ENCODE peak calls at places on chromosome 20, in eight cellular contexts. A, P, Q, G, T, U, B and Y are unnamed samples.

GRCh38 chr20:32278199-32278643 is 770 bp downstream of the KIF3B start:
- DNase-seq in A (no peak), P (no peak), Q (no peak), G (no peak), T (no peak), U (no peak), B (no peak), Y (no peak)

GRCh38 chr20:41038878-41039404 is 10.3 kb downstream of the TOP1 start:
- DNase-seq in A (no peak), P (no peak), Q (no peak), G (no peak), T (no peak), U (no peak), B (no peak), Y (no peak)

GRCh38 chr20:58558483-58559367 is 43.5 kb upstream of the APCDD1L start:
- DNase-seq in A (no peak), P (no peak), Q (no peak), G (no peak), T (no peak), U (no peak), B (no peak), Y (no peak)

GRCh38 chr20:7399575-7399974 is 540.7 kb downstream of the HAO1 start:
- DNase-seq in A (no peak), P (no peak), Q (no peak), G (no peak), T (no peak), U (no peak), B (no peak), Y (no peak)

GRCh38 chr20:36802326-36803223 is 29.0 kb upstream of the DSN1 start:
- DNase-seq in A (no peak), P (no peak), Q (no peak), G (no peak), T (no peak), U (no peak), B (peak; percentile 50), Y (peak; percentile 47)

GRCh38 chr20:24465730-24466129 is 3.7 kb upstream of the SYNDIG1 start:
- DNase-seq in A (no peak), P (no peak), Q (no peak), G (no peak), T (peak; percentile 54), U (no peak), B (no peak), Y (peak; percentile 46)

GRCh38 chr20:10433623-10434466 is at the start of gene MKKS:
- DNase-seq in A (peak; percentile 82), P (peak; percentile 80), Q (peak; percentile 74), G (peak; percentile 84), T (peak; percentile 31), U (peak; percentile 81), B (peak; percentile 92), Y (peak; percentile 87)

GRCh38 chr20:23226612-23227265 is 123.9 kb upstream of the NXT1 start:
- DNase-seq in A (no peak), P (no peak), Q (no peak), G (no peak), T (no peak), U (no peak), B (no peak), Y (no peak)

GRCh38 chr20:10924628-10925266 is 250.9 kb upstream of the JAG1 start:
- DNase-seq in A (no peak), P (no peak), Q (no peak), G (no peak), T (no peak), U (no peak), B (peak; percentile 49), Y (no peak)

GRCh38 chr20:50694379-50695143 is 3.2 kb upstream of the RIPOR3 start:
- DNase-seq in A (no peak), P (no peak), Q (no peak), G (no peak), T (no peak), U (no peak), B (no peak), Y (peak; percentile 22)

GRCh38 chr20:56358600-56359211 is at the start of gene FAM210B:
- DNase-seq in A (peak; percentile 63), P (peak; percentile 64), Q (peak; percentile 72), G (peak; percentile 77), T (peak; percentile 42), U (peak; percentile 88), B (peak; percentile 91), Y (peak; percentile 76)

GRCh38 chr20:51125774-51126173 is 102.9 kb upstream of the KCNG1 start:
- DNase-seq in A (no peak), P (no peak), Q (no peak), G (no peak), T (no peak), U (no peak), B (no peak), Y (no peak)

GRCh38 chr20:8309638-8310037 is 177.6 kb downstream of the PLCB1 start:
- DNase-seq in A (no peak), P (no peak), Q (no peak), G (no peak), T (no peak), U (no peak), B (no peak), Y (no peak)

GRCh38 chr20:39165099-39165498 is 203.0 kb downstream of the DHX35 start:
- DNase-seq in A (no peak), P (no peak), Q (no peak), G (no peak), T (no peak), U (no peak), B (no peak), Y (no peak)

GRCh38 chr20:40323411-40323810 is 365.6 kb downstream of the MAFB start:
- DNase-seq in A (no peak), P (no peak), Q (no peak), G (peak; percentile 92), T (no peak), U (no peak), B (peak; percentile 36), Y (peak; percentile 54)

GRCh38 chr20:36808317-36809257 is 35.0 kb upstream of the DSN1 start:
- DNase-seq in A (peak; percentile 67), P (peak; percentile 72), Q (peak; percentile 55), G (peak; percentile 99), T (peak; percentile 16), U (peak; percentile 84), B (peak; percentile 89), Y (peak; percentile 70)